ENCODE peak calls at places on chromosomes 13 and 19, in nine cellular contexts. E is stimulated activated CD8-positive, alpha-beta memory T cell treated with anti-CD3 and anti-CD28 coated beads, Interleukin-2, amount 100 ng/mL, for 48 hours; C is ELR; R is stimulated activated CD4-positive, alpha-beta T cell treated with anti-CD3 and anti-CD28 coated beads, TNF-alpha, amount 100 ng/mL, for 48 hours; F is tibial artery; A is cardiac fibroblast; N is left lung; S is stimulated activated naive CD8-positive, alpha-beta T cell treated with anti-CD3 and anti-CD28 coated beads, Interleukin-15, Interleukin-2, amounts not matched to agents 100 U/mL and 50 U/mL, for 24 hours; D is tibial nerve. P is an unnamed sample.

GRCh38 chr13:99859178-99860177 is 112.1 kb downstream of the ZIC5 start:
- DNase-seq in E (peak), C (no peak), R (peak), F (no peak), A (no peak), N (peak), S (peak), D (no peak), P (no peak)

GRCh38 chr13:84844473-84844872 is 954.7 kb downstream of the SLITRK6 start:
- DNase-seq in E (no peak), C (peak), R (no peak), F (no peak), A (no peak), N (no peak), S (no peak), D (no peak), P (no peak)

GRCh38 chr19:18401580-18402112 is 4.2 kb upstream of the LRRC25 start:
- DNase-seq in E (no peak), C (peak), R (no peak), F (peak), A (peak), N (no peak), S (no peak), D (peak), P (peak)

GRCh38 chr13:70523622-70524021 is 415.4 kb upstream of the KLHL1 start:
- DNase-seq in E (no peak), C (no peak), R (no peak), F (no peak), A (no peak), N (no peak), S (no peak), D (peak), P (peak)

GRCh38 chr19:38055040-38055439 is 148.0 kb downstream of the SIPA1L3 start:
- DNase-seq in E (no peak), C (no peak), R (no peak), F (no peak), A (no peak), N (peak), S (no peak), D (no peak), P (peak)

GRCh38 chr13:60448907-60449510 is 52.0 kb downstream of the TDRD3 start:
- DNase-seq in E (no peak), C (peak), R (no peak), F (no peak), A (peak), N (no peak), S (no peak), D (peak), P (no peak)

GRCh38 chr19:10412257-10412977 is 7.9 kb upstream of the PDE4A start:
- DNase-seq in E (no peak), C (no peak), R (no peak), F (no peak), A (no peak), N (no peak), S (no peak), D (no peak), P (no peak)

GRCh38 chr13:114144606-114145244 is 12.3 kb upstream of the RASA3 start:
- DNase-seq in E (no peak), C (no peak), R (no peak), F (peak), A (no peak), N (no peak), S (peak), D (no peak), P (no peak)

GRCh38 chr19:16367269-16367683 is 42.6 kb downstream of the KLF2 start:
- DNase-seq in E (peak), C (no peak), R (no peak), F (no peak), A (no peak), N (peak), S (peak), D (no peak), P (no peak)

GRCh38 chr19:35846038-35846668 is 6.2 kb downstream of the NPHS1 start:
- DNase-seq in E (no peak), C (no peak), R (no peak), F (no peak), A (no peak), N (peak), S (no peak), D (no peak), P (no peak)

GRCh38 chr19:18336121-18336520 is 4.3 kb upstream of the PGPEP1 start:
- DNase-seq in E (no peak), C (no peak), R (no peak), F (no peak), A (no peak), N (no peak), S (no peak), D (no peak), P (no peak)

GRCh38 chr19:54653181-54653809 is 9.5 kb upstream of the LILRB4 start:
- DNase-seq in E (no peak), C (peak), R (no peak), F (no peak), A (peak), N (no peak), S (no peak), D (no peak), P (no peak)

GRCh38 chr19:38234615-38235014 is 10.6 kb upstream of the DPF1 start:
- DNase-seq in E (no peak), C (peak), R (no peak), F (no peak), A (no peak), N (no peak), S (no peak), D (no peak), P (no peak)

GRCh38 chr13:75175575-75175974 is 306.4 kb downstream of the TBC1D4 start:
- DNase-seq in E (no peak), C (peak), R (no peak), F (no peak), A (no peak), N (no peak), S (no peak), D (no peak), P (no peak)

GRCh38 chr19:15280915-15281683 is 48.9 kb upstream of the EPHX3 start:
- DNase-seq in E (no peak), C (peak), R (no peak), F (peak), A (peak), N (peak), S (no peak), D (peak), P (peak)

GRCh38 chr13:46126552-46127171 is 21.8 kb upstream of the CPB2 start:
- DNase-seq in E (peak), C (peak), R (peak), F (no peak), A (peak), N (peak), S (peak), D (peak), P (peak)

GRCh38 chr13:112333756-112334543 is 42.2 kb upstream of the SPACA7 start:
- DNase-seq in E (no peak), C (peak), R (no peak), F (no peak), A (no peak), N (no peak), S (no peak), D (no peak), P (no peak)

GRCh38 chr13:76523740-76524382 is 362.3 kb downstream of the KCTD12 start:
- DNase-seq in E (no peak), C (no peak), R (no peak), F (no peak), A (no peak), N (no peak), S (no peak), D (no peak), P (no peak)

GRCh38 chr13:80558074-80558473 is 217.1 kb upstream of the SPRY2 start:
- DNase-seq in E (no peak), C (peak), R (no peak), F (no peak), A (no peak), N (no peak), S (no peak), D (no peak), P (no peak)

GRCh38 chr19:13794388-13794751 is 873 bp upstream of the ZSWIM4 start:
- DNase-seq in E (no peak), C (peak), R (no peak), F (peak), A (peak), N (no peak), S (no peak), D (peak), P (no peak)

GRCh38 chr13:49731766-49732165 is 40.5 kb upstream of the EBPL start:
- DNase-seq in E (no peak), C (peak), R (no peak), F (no peak), A (peak), N (no peak), S (no peak), D (no peak), P (no peak)

GRCh38 chr19:4396949-4397783 is 3.2 kb downstream of the SH3GL1 start:
- DNase-seq in E (no peak), C (no peak), R (no peak), F (no peak), A (no peak), N (peak), S (no peak), D (no peak), P (no peak)

GRCh38 chr19:32651729-32652140 is 23.2 kb downstream of the ANKRD27 start:
- DNase-seq in E (no peak), C (no peak), R (no peak), F (no peak), A (peak), N (no peak), S (no peak), D (no peak), P (no peak)

GRCh38 chr13:80551650-80552497 is 210.9 kb upstream of the SPRY2 start:
- DNase-seq in E (no peak), C (no peak), R (no peak), F (no peak), A (no peak), N (no peak), S (no peak), D (no peak), P (no peak)

GRCh38 chr19:35142531-35143230 is 374 bp upstream of the FXYD7 start:
- DNase-seq in E (peak), C (peak), R (peak), F (no peak), A (peak), N (no peak), S (peak), D (no peak), P (peak)

GRCh38 chr19:14542721-14543328 is 13.4 kb downstream of the TECR start:
- DNase-seq in E (no peak), C (peak), R (no peak), F (no peak), A (peak), N (no peak), S (no peak), D (no peak), P (no peak)

GRCh38 chr13:25686831-25687495 is 315.2 kb downstream of the ATP8A2 start:
- DNase-seq in E (no peak), C (no peak), R (no peak), F (no peak), A (no peak), N (no peak), S (no peak), D (no peak), P (no peak)

GRCh38 chr19:3979289-3979673 is 6.0 kb downstream of the EEF2 start:
- DNase-seq in E (no peak), C (no peak), R (no peak), F (no peak), A (no peak), N (no peak), S (no peak), D (no peak), P (no peak)

GRCh38 chr13:54486421-54487166 is 1458.0 kb downstream of the OLFM4 start:
- DNase-seq in E (no peak), C (no peak), R (no peak), F (no peak), A (no peak), N (no peak), S (no peak), D (no peak), P (no peak)

GRCh38 chr13:20178156-20178555 is 14.6 kb downstream of the GJB2 start:
- DNase-seq in E (no peak), C (no peak), R (no peak), F (no peak), A (no peak), N (no peak), S (no peak), D (no peak), P (no peak)

GRCh38 chr13:22927008-22927393 is 253.8 kb upstream of the SGCG start:
- DNase-seq in E (no peak), C (no peak), R (no peak), F (no peak), A (no peak), N (peak), S (no peak), D (no peak), P (no peak)

GRCh38 chr19:52297601-52298358 is 811 bp downstream of the ZNF480 start:
- DNase-seq in E (no peak), C (no peak), R (no peak), F (no peak), A (no peak), N (no peak), S (no peak), D (no peak), P (peak)

GRCh38 chr13:46665630-46666482 is 112.9 kb downstream of the LRCH1 start:
- DNase-seq in E (no peak), C (peak), R (no peak), F (no peak), A (no peak), N (no peak), S (no peak), D (no peak), P (no peak)

GRCh38 chr13:66353664-66354063 is 876.5 kb downstream of the PCDH9 start:
- DNase-seq in E (no peak), C (peak), R (no peak), F (no peak), A (peak), N (no peak), S (no peak), D (no peak), P (no peak)

GRCh38 chr19:367963-368623 is 23.5 kb upstream of the MIER2 start:
- DNase-seq in E (no peak), C (no peak), R (no peak), F (no peak), A (no peak), N (no peak), S (no peak), D (no peak), P (no peak)

GRCh38 chr19:17311455-17312248 is 2.3 kb downstream of the DDA1 start:
- DNase-seq in E (no peak), C (peak), R (no peak), F (no peak), A (no peak), N (no peak), S (no peak), D (no peak), P (no peak)

GRCh38 chr13:35727881-35728280 is 251.4 kb upstream of the MAB21L1 start:
- DNase-seq in E (no peak), C (no peak), R (no peak), F (no peak), A (no peak), N (no peak), S (no peak), D (no peak), P (peak)

GRCh38 chr13:27953671-27954405 is 15.3 kb downstream of the CDX2 start:
- DNase-seq in E (peak), C (peak), R (peak), F (no peak), A (peak), N (peak), S (peak), D (peak), P (peak)

GRCh38 chr13:45055902-45056648 is 64.2 kb upstream of the GTF2F2 start:
- DNase-seq in E (no peak), C (peak), R (no peak), F (no peak), A (peak), N (no peak), S (peak), D (peak), P (peak)